ENCODE peak calls at places on chromosomes 2 and 18, in four cellular contexts. K, V, I and X are unnamed samples.

GRCh38 chr2:136131961-136132839 is 14.3 kb upstream of the CXCR4 start:
- DNase-seq in V (no peak), I (no peak), K (no peak), X (no peak)

GRCh38 chr2:21715865-21716264 is 592.1 kb downstream of the TDRD15 start:
- DNase-seq in K (no peak), I (no peak), V (no peak), X (no peak)

GRCh38 chr2:101696272-101697123 is 1.0 kb upstream of the MAP4K4 start:
- DNase-seq in K (no peak), V (no peak), I (no peak), X (no peak)

GRCh38 chr2:36780231-36780808 is 83.8 kb downstream of the VIT start:
- DNase-seq in K (no peak), I (no peak), V (peak; percentile 71), X (no peak)

GRCh38 chr2:150389487-150389886 is 98.0 kb downstream of the RND3 start:
- DNase-seq in V (no peak), I (no peak), K (no peak), X (no peak)

GRCh38 chr2:102082591-102083586 is 59.7 kb upstream of the IL1R1 start:
- DNase-seq in I (no peak), V (no peak), K (no peak), X (no peak)

GRCh38 chr18:13369756-13370510 is 151.4 kb downstream of the LDLRAD4 start:
- DNase-seq in K (peak; percentile 53), I (no peak), V (peak; percentile 30), X (no peak)

GRCh38 chr2:28610583-28611201 is 114.8 kb downstream of the PLB1 start:
- DNase-seq in I (peak; percentile 96), V (peak; percentile 95), K (no peak), X (no peak)

GRCh38 chr2:164841719-164842623 is at the start of gene COBLL1:
- DNase-seq in V (peak; percentile 69), K (peak; percentile 86), I (peak; percentile 83), X (peak; percentile 39)

GRCh38 chr2:160538115-160538514 is 44.5 kb upstream of the RBMS1 start:
- DNase-seq in K (no peak), V (no peak), I (no peak), X (no peak)
- H3K27ac ChIP-seq in K (no peak overlapping the region), V (no peak overlapping the region), I (no peak overlapping the region), X (no peak overlapping the region)

GRCh38 chr2:174666312-174666711 is 68.7 kb upstream of the WIPF1 start:
- DNase-seq in K (no peak), I (no peak), V (no peak), X (peak; percentile 34)
- H3K27ac ChIP-seq in K (peak overlapping the region; percentile 27), I (no peak overlapping the region), V (no peak overlapping the region), X (peak overlapping the region; percentile 94)

DNA sequence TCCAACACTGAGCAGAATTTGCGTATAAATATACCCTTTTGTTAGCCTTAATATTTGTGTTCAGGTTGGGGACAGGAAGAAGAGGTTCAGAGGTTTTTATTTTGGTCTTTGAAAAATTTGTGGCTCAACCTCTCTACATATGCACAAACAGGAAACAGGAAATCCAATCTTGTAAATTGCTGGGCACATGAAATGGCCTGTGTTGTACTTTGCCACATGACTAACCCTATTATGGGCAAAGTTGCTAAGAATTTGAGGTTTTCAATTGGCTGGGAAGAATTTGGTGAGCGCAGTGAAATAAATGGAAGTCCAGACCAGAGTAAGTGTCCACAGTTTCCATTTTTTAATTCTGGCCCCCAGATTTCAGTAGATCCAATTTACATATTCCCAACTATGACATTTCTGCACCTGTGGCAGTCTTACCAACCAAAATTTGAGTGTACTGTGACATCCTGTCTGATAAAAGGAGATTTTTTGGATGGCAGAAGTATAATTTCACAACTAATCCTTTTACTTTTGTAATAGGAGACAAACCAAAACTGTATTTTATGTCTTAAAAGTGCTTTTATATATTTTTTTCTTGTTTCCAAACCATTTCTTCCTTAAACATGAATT is 63.6 kb downstream of the COX7A2L start:
- DNase-seq in I (no peak), K (no peak), V (no peak), X (no peak)
- H3K27ac ChIP-seq in I (no peak overlapping the region), K (no peak overlapping the region), V (no peak overlapping the region), X (no peak overlapping the region)

DNA sequence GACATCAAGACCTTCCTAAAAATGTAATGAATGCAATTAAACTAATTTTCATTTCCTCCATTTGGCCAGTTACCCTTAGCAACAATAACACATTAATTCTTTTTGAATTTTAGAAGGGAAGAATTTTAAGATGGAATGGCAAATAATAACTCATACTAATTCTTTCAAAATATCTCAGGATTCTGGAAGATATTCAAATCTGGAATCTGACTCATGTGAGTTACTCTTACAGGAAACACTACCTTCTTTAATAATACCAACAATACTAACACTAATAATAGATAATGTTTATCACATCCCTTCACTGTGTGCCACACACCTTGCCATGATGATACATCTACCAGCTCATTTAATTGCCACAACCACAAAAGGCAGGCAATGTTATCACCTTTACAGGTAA is 46.4 kb downstream of the ZNF521 start:
- DNase-seq in I (no peak), V (no peak), K (no peak), X (no peak)
- H3K27ac ChIP-seq in I (no peak overlapping the region), V (no peak overlapping the region), K (no peak overlapping the region), X (no peak overlapping the region)

DNA sequence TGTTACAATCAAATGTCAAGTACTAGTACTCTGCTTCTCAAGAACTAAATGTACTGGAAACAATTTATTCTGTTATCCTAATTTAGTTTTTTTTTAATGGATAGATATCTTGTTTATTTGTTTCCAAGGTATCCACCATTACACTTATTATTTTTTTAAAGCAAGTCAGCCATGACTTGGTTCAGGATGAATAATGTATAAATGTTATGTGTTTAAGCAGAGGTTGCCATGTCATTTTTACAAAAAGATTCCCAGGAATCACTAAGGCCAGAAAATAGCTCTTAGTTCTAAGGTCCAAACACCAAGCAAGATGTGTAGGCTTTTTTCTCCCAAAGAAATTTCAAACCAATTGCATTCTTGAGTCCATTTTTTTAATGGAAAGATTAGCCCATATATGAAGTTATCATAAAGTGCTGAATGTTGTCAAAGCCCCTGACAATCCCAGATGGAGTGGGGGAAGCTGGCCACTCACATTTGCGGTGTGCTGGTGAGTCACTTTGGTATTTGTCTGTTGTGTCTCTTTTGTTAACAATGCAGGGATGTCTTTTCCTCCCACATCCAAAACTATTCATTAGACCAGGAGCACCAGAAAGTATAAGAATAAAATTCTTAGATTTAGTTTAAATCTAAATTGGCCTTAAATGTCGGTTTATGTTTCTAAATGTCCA is 158.9 kb downstream of the COL6A3 start:
- DNase-seq in I (no peak), V (no peak), K (no peak), X (no peak)
- H3K27ac ChIP-seq in I (no peak overlapping the region), V (peak overlapping the region; percentile 34), K (peak overlapping the region; percentile 27), X (no peak overlapping the region)

GRCh38 chr2:230738391-230738811 is 25.8 kb downstream of the CAB39 start:
- DNase-seq in I (no peak), K (no peak), V (no peak), X (no peak)
- H3K27ac ChIP-seq in I (peak overlapping the region; percentile 26), K (peak overlapping the region; percentile 79), V (no peak overlapping the region), X (no peak overlapping the region)

DNA sequence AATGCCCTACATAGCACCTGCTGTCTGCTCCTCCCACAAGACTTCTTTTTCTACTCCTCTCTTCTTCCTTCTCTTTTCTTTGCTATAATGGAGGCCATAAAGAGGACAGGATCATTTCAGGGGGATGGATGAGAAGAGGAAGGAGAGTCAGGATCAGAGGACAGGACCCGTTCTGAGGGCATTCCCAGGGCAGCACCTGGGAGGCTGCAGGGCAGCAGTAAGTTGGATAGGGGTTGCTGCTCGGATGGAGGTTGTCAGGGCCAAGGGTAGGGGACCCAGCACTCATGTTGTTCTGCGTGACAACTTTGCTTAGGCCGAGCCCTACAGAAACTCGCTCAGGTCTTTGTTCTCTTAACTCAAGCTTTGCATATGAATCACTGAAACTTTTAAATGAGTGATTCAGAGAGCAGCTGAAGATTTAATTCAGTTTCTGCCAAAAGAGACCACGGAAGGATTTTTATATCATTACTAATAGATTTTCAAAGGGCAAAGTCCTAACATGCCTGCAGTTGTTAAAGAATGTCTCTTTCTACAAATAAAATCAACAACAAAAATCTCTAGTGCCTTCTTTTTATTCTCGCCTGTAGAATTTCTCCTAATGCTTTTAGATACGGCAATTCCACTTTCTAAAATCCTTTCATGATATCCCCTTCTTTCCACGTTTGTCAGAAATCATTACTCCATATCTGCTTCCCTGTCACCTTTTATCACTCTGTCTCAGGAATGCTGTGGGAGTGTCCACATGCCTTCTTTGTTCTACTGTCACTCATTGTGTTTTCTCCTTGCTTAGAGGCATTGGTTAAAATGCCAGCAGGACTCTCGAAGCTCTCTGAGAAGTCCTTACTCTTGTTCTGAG is 11.1 kb upstream of the GALNT5 start:
- DNase-seq in V (peak; percentile 21), K (no peak), I (peak; percentile 73), X (no peak)
- H3K27ac ChIP-seq in V (peak overlapping the region; percentile 79), K (no peak overlapping the region), I (peak overlapping the region; percentile 97), X (no peak overlapping the region)

DNA sequence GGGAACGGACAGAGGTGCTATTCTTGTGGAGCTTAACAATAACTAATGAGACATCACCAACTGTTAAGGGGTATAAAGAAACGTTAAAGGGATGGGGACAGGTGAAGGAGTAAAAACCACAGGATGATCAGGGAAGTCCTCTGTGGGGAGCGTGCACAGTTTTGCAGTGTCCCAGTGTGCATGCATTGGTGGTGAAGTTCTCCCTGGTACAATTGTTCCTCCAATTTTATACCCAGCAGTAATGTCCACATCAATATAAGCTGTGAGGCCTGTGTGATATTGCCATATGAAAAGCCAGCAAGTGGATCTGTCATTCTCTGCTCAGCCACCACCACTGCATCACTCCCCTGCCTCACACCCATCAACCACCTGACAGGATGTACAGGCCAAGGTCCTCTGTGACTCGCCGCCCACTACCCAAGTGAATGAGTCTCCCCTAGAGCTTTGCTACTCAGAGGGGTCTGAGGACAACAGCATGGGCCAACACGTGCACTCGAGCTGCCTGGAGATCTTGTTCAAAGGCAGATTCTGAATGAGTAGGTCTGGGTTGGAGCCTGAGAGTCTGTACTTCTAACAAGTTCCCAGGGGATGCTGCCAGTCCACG is 4.6 kb downstream of the MLPH start:
- DNase-seq in V (no peak), K (peak; percentile 46), I (no peak), X (no peak)
- H3K27ac ChIP-seq in V (peak overlapping the region; percentile 97), K (no peak overlapping the region), I (no peak overlapping the region), X (no peak overlapping the region)